ENCODE peak calls at places on chromosomes 3 and 15, in nine cellular contexts. F, J, P, O, X, H, K, B and M are unnamed samples.

GRCh38 chr3:138941259-138941885 is 5.6 kb downstream of the FOXL2 start:
- DNase-seq in F (peak; percentile 47), J (no peak), P (no peak), O (peak; percentile 88), X (no peak), H (no peak), K (peak; percentile 85), B (no peak), M (no peak)

GRCh38 chr15:70653426-70653825 is 109.9 kb downstream of the UACA start:
- DNase-seq in F (no peak), J (no peak), P (no peak), O (no peak), X (no peak), H (no peak), K (no peak), B (no peak), M (no peak)

GRCh38 chr3:15102256-15102655 is 3.3 kb upstream of the RBSN start:
- DNase-seq in F (no peak), J (peak; percentile 59), P (no peak), O (no peak), X (no peak), H (no peak), K (no peak), B (peak; percentile 74), M (peak; percentile 84)

GRCh38 chr3:50157821-50158556 is 2.9 kb downstream of the SEMA3F start:
- DNase-seq in F (no peak), J (peak; percentile 84), P (no peak), O (no peak), X (no peak), H (no peak), K (no peak), B (no peak), M (no peak)

GRCh38 chr3:53254810-53255359 is 937 bp downstream of the TKT start:
- DNase-seq in F (no peak), J (peak; percentile 69), P (no peak), O (peak; percentile 89), X (peak; percentile 30), H (no peak), K (peak; percentile 69), B (peak; percentile 55), M (peak; percentile 76)

GRCh38 chr3:183085634-183086390 is 13.5 kb downstream of the MCCC1 start:
- DNase-seq in F (no peak), J (no peak), P (no peak), O (peak; percentile 79), X (no peak), H (no peak), K (peak; percentile 73), B (no peak), M (no peak)

GRCh38 chr15:99305761-99306505 is 54.7 kb downstream of the LRRC28 start:
- DNase-seq in F (peak; percentile 47), J (peak; percentile 84), P (no peak), O (no peak), X (no peak), H (peak; percentile 1), K (no peak), B (no peak), M (no peak)

GRCh38 chr15:31197497-31198414 is 96.2 kb upstream of the TRPM1 start:
- DNase-seq in F (no peak), J (no peak), P (peak; percentile 19), O (peak; percentile 79), X (no peak), H (no peak), K (peak; percentile 80), B (no peak), M (peak; percentile 81)

GRCh38 chr3:194686414-194686815 is 732 bp downstream of the FAM43A start:
- DNase-seq in F (no peak), J (no peak), P (no peak), O (peak; percentile 77), X (no peak), H (no peak), K (no peak), B (no peak), M (no peak)

GRCh38 chr15:74406992-74407705 is 26.6 kb downstream of the SEMA7A start:
- DNase-seq in F (no peak), J (no peak), P (no peak), O (peak; percentile 84), X (no peak), H (no peak), K (no peak), B (peak; percentile 76), M (no peak)

GRCh38 chr15:75167588-75168076 is 34.0 kb upstream of the C15orf39 start:
- DNase-seq in F (no peak), J (no peak), P (no peak), O (no peak), X (no peak), H (no peak), K (no peak), B (no peak), M (no peak)

GRCh38 chr3:18369561-18370185 is 55.5 kb downstream of the SATB1 start:
- DNase-seq in F (peak; percentile 8), J (no peak), P (no peak), O (no peak), X (no peak), H (no peak), K (no peak), B (no peak), M (no peak)

GRCh38 chr15:84391191-84391590 is 155.6 kb downstream of the GOLGA6L4 start:
- DNase-seq in F (no peak), J (no peak), P (no peak), O (no peak), X (no peak), H (no peak), K (no peak), B (no peak), M (no peak)

GRCh38 chr15:52262364-52262763 is 33.2 kb downstream of the MYO5C start:
- DNase-seq in F (no peak), J (no peak), P (no peak), O (peak; percentile 52), X (no peak), H (no peak), K (no peak), B (no peak), M (no peak)

GRCh38 chr3:188468672-188469071 is 314.7 kb downstream of the LPP start:
- DNase-seq in F (peak; percentile 57), J (peak; percentile 72), P (no peak), O (no peak), X (no peak), H (no peak), K (no peak), B (no peak), M (no peak)

GRCh38 chr3:15271785-15272381 is 60.5 kb downstream of the SH3BP5 start:
- DNase-seq in F (no peak), J (no peak), P (peak; percentile 23), O (no peak), X (peak; percentile 89), H (no peak), K (no peak), B (no peak), M (peak; percentile 84)

GRCh38 chr3:111032677-111033076 is 38.9 kb upstream of the NECTIN3 start:
- DNase-seq in F (no peak), J (no peak), P (no peak), O (no peak), X (no peak), H (no peak), K (no peak), B (no peak), M (no peak)

GRCh38 chr15:80533934-80534333 is 129.8 kb downstream of the ARNT2 start:
- DNase-seq in F (no peak), J (no peak), P (no peak), O (no peak), X (no peak), H (no peak), K (no peak), B (no peak), M (no peak)

GRCh38 chr3:52722491-52722890 is 16.6 kb downstream of the SPCS1 start:
- DNase-seq in F (no peak), J (no peak), P (no peak), O (no peak), X (no peak), H (no peak), K (no peak), B (no peak), M (no peak)

GRCh38 chr15:79257454-79257853 is 25.1 kb upstream of the ANKRD34C start:
- DNase-seq in F (no peak), J (no peak), P (no peak), O (no peak), X (no peak), H (no peak), K (no peak), B (no peak), M (no peak)

GRCh38 chr3:27607370-27607769 is 114.8 kb downstream of the EOMES start:
- DNase-seq in F (no peak), J (no peak), P (no peak), O (peak; percentile 19), X (no peak), H (no peak), K (peak; percentile 38), B (no peak), M (no peak)

GRCh38 chr3:162217603-162218002 is 721.0 kb downstream of the OTOL1 start:
- DNase-seq in F (no peak), J (no peak), P (no peak), O (no peak), X (no peak), H (no peak), K (no peak), B (no peak), M (no peak)

GRCh38 chr3:146065573-146066006 is 95.4 kb downstream of the PLOD2 start:
- DNase-seq in F (peak; percentile 44), J (peak; percentile 39), P (no peak), O (no peak), X (no peak), H (peak; percentile 14), K (no peak), B (no peak), M (no peak)

GRCh38 chr15:72319360-72319984 is 485 bp downstream of the CELF6 start:
- DNase-seq in F (no peak), J (peak; percentile 62), P (no peak), O (no peak), X (peak; percentile 17), H (no peak), K (peak; percentile 90), B (peak; percentile 41), M (peak; percentile 88)

GRCh38 chr3:31980530-31981205 is 394 bp downstream of the OSBPL10 start:
- DNase-seq in F (peak; percentile 55), J (peak; percentile 78), P (no peak), O (peak; percentile 85), X (no peak), H (no peak), K (peak; percentile 73), B (peak; percentile 38), M (peak; percentile 72)

GRCh38 chr3:177563792-177564191 is 366.5 kb upstream of the TBL1XR1 start:
- DNase-seq in F (no peak), J (no peak), P (no peak), O (peak; percentile 33), X (no peak), H (no peak), K (no peak), B (no peak), M (no peak)

GRCh38 chr3:29922990-29923746 is 642.3 kb downstream of the RBMS3 start:
- DNase-seq in F (no peak), J (no peak), P (no peak), O (no peak), X (no peak), H (no peak), K (no peak), B (no peak), M (no peak)

GRCh38 chr3:58580826-58581327 is 3.7 kb upstream of the FAM107A start:
- DNase-seq in F (no peak), J (no peak), P (no peak), O (peak; percentile 61), X (no peak), H (no peak), K (no peak), B (no peak), M (no peak)

GRCh38 chr3:67947808-67948508 is 293.5 kb upstream of the SUCLG2 start:
- DNase-seq in F (peak; percentile 2), J (no peak), P (no peak), O (peak; percentile 2), X (peak; percentile 52), H (no peak), K (peak; percentile 55), B (no peak), M (no peak)

GRCh38 chr15:69723404-69724097 is 270.9 kb downstream of the RPLP1 start:
- DNase-seq in F (no peak), J (peak; percentile 55), P (no peak), O (peak; percentile 78), X (no peak), H (no peak), K (peak; percentile 28), B (no peak), M (no peak)

GRCh38 chr3:21654662-21655061 is 96.3 kb downstream of the ZNF385D start:
- DNase-seq in F (no peak), J (no peak), P (no peak), O (no peak), X (no peak), H (no peak), K (no peak), B (no peak), M (no peak)